ENCODE peak calls at places on chromosomes 4 and X, in four cellular contexts. One of them, this sample, is unnamed.

GRCh38 chr4:30720656-30721352 is 635 bp downstream of the PCDH7 start:
- DNase-seq in non-pigmented ciliary epithelial cell: no peak
- DNase-seq in HT1080: peak
- DNase-seq in uterus: peak
- DNase-seq in this sample: peak

GRCh38 chr4:164753873-164754488 is at the start of gene SMIM31:
- DNase-seq in non-pigmented ciliary epithelial cell: no peak
- DNase-seq in HT1080: no peak
- DNase-seq in uterus: no peak
- DNase-seq in this sample: no peak

GRCh38 chr4:25065451-25065850 is 34.7 kb upstream of the LGI2 start:
- DNase-seq in non-pigmented ciliary epithelial cell: no peak
- DNase-seq in HT1080: no peak
- DNase-seq in uterus: no peak
- DNase-seq in this sample: no peak

GRCh38 chr4:15653864-15654391 is 1.2 kb downstream of the FBXL5 start:
- DNase-seq in non-pigmented ciliary epithelial cell: no peak
- DNase-seq in HT1080: peak
- DNase-seq in uterus: no peak
- DNase-seq in this sample: no peak

GRCh38 chr4:14264437-14264836 is 636.9 kb upstream of the BOD1L1 start:
- DNase-seq in non-pigmented ciliary epithelial cell: no peak
- DNase-seq in HT1080: peak
- DNase-seq in uterus: no peak
- DNase-seq in this sample: no peak

GRCh38 chr4:85084371-85085170 is 118.1 kb upstream of the WDFY3 start:
- DNase-seq in non-pigmented ciliary epithelial cell: peak
- DNase-seq in HT1080: peak
- DNase-seq in uterus: no peak
- DNase-seq in this sample: peak

GRCh38 chr4:69910016-69910782 is 20.7 kb upstream of the CSN1S1 start:
- DNase-seq in non-pigmented ciliary epithelial cell: peak
- DNase-seq in HT1080: no peak
- DNase-seq in uterus: no peak
- DNase-seq in this sample: no peak

GRCh38 chrX:63686878-63687714 is 97.9 kb downstream of the ARHGEF9 start:
- DNase-seq in non-pigmented ciliary epithelial cell: no peak
- DNase-seq in HT1080: peak
- DNase-seq in uterus: no peak
- DNase-seq in this sample: no peak

GRCh38 chr4:3034231-3034630 is 40.1 kb downstream of the HTT-AS start:
- DNase-seq in non-pigmented ciliary epithelial cell: no peak
- DNase-seq in HT1080: no peak
- DNase-seq in uterus: no peak
- DNase-seq in this sample: no peak

GRCh38 chr4:75939890-75940691 is 722 bp downstream of the NAAA start:
- DNase-seq in non-pigmented ciliary epithelial cell: no peak
- DNase-seq in HT1080: no peak
- DNase-seq in uterus: peak
- DNase-seq in this sample: peak

GRCh38 chr4:112321768-112322684 is 24.9 kb downstream of the ALPK1 start:
- DNase-seq in non-pigmented ciliary epithelial cell: no peak
- DNase-seq in HT1080: peak
- DNase-seq in uterus: no peak
- DNase-seq in this sample: peak

GRCh38 chr4:11954093-11954492 is 525.4 kb upstream of the HS3ST1 start:
- DNase-seq in non-pigmented ciliary epithelial cell: peak
- DNase-seq in HT1080: peak
- DNase-seq in uterus: no peak
- DNase-seq in this sample: no peak

GRCh38 chr4:82371398-82371972 is 2.3 kb downstream of the HNRNPD start:
- DNase-seq in non-pigmented ciliary epithelial cell: no peak
- DNase-seq in HT1080: no peak
- DNase-seq in uterus: no peak
- DNase-seq in this sample: no peak

GRCh38 chr4:3318561-3319021 is 25.8 kb downstream of the RGS12 start:
- DNase-seq in non-pigmented ciliary epithelial cell: no peak
- DNase-seq in HT1080: no peak
- DNase-seq in uterus: no peak
- DNase-seq in this sample: no peak

GRCh38 chr4:17065821-17066220 is 167.4 kb upstream of the LDB2 start:
- DNase-seq in non-pigmented ciliary epithelial cell: no peak
- DNase-seq in HT1080: no peak
- DNase-seq in uterus: no peak
- DNase-seq in this sample: no peak

GRCh38 chrX:13898603-13899002 is 81.7 kb upstream of the GPM6B start:
- DNase-seq in non-pigmented ciliary epithelial cell: no peak
- DNase-seq in HT1080: peak
- DNase-seq in uterus: no peak
- DNase-seq in this sample: no peak

GRCh38 chrX:136204571-136204970 is 46.6 kb downstream of the MAP7D3 start:
- DNase-seq in non-pigmented ciliary epithelial cell: no peak
- DNase-seq in HT1080: peak
- DNase-seq in uterus: no peak
- DNase-seq in this sample: no peak

GRCh38 chrX:10761447-10761846 is 141.1 kb upstream of the MID1 start:
- DNase-seq in non-pigmented ciliary epithelial cell: no peak
- DNase-seq in HT1080: no peak
- DNase-seq in uterus: no peak
- DNase-seq in this sample: no peak

GRCh38 chr4:21569638-21570037 is 378.9 kb downstream of the KCNIP4 start:
- DNase-seq in non-pigmented ciliary epithelial cell: no peak
- DNase-seq in HT1080: no peak
- DNase-seq in uterus: no peak
- DNase-seq in this sample: no peak

GRCh38 chr4:124523816-124524215 is 188.7 kb downstream of the ANKRD50 start:
- DNase-seq in non-pigmented ciliary epithelial cell: no peak
- DNase-seq in HT1080: no peak
- DNase-seq in uterus: no peak
- DNase-seq in this sample: no peak

GRCh38 chr4:104457308-104457981 is 37.2 kb downstream of the CXXC4 start:
- DNase-seq in non-pigmented ciliary epithelial cell: no peak
- DNase-seq in HT1080: no peak
- DNase-seq in uterus: no peak
- DNase-seq in this sample: no peak

GRCh38 chrX:2500091-2500680 is 590 bp downstream of the DHRSX start:
- DNase-seq in non-pigmented ciliary epithelial cell: no peak
- DNase-seq in HT1080: peak
- DNase-seq in uterus: no peak
- DNase-seq in this sample: no peak

GRCh38 chr4:150337709-150338108 is 244.2 kb upstream of the MAB21L2 start:
- DNase-seq in non-pigmented ciliary epithelial cell: no peak
- DNase-seq in HT1080: no peak
- DNase-seq in uterus: no peak
- DNase-seq in this sample: no peak

GRCh38 chr4:20395160-20395773 is 143.6 kb downstream of the SLIT2 start:
- DNase-seq in non-pigmented ciliary epithelial cell: no peak
- DNase-seq in HT1080: peak
- DNase-seq in uterus: no peak
- DNase-seq in this sample: no peak

GRCh38 chrX:143781103-143781502 is 60.6 kb upstream of the SPANXN2 start:
- DNase-seq in non-pigmented ciliary epithelial cell: no peak
- DNase-seq in HT1080: peak
- DNase-seq in uterus: no peak
- DNase-seq in this sample: no peak

GRCh38 chr4:8039290-8039689 is 99.6 kb upstream of the AFAP1 start:
- DNase-seq in non-pigmented ciliary epithelial cell: no peak
- DNase-seq in HT1080: no peak
- DNase-seq in uterus: no peak
- DNase-seq in this sample: no peak

GRCh38 chrX:28347526-28347925 is 239.7 kb upstream of the IL1RAPL1 start:
- DNase-seq in non-pigmented ciliary epithelial cell: no peak
- DNase-seq in HT1080: no peak
- DNase-seq in uterus: no peak
- DNase-seq in this sample: no peak

GRCh38 chr4:186948361-186949291 is 225.0 kb upstream of the FAT1 start:
- DNase-seq in non-pigmented ciliary epithelial cell: no peak
- DNase-seq in HT1080: peak
- DNase-seq in uterus: no peak
- DNase-seq in this sample: peak

GRCh38 chrX:17987783-17988182 is 126.7 kb upstream of the RAI2 start:
- DNase-seq in non-pigmented ciliary epithelial cell: no peak
- DNase-seq in HT1080: no peak
- DNase-seq in uterus: no peak
- DNase-seq in this sample: no peak

GRCh38 chrX:74187211-74187610 is 116.8 kb upstream of the ZCCHC13 start:
- DNase-seq in non-pigmented ciliary epithelial cell: no peak
- DNase-seq in HT1080: no peak
- DNase-seq in uterus: no peak
- DNase-seq in this sample: no peak

GRCh38 chrX:119981286-119982070 is 37.9 kb upstream of the NKAP start:
- DNase-seq in non-pigmented ciliary epithelial cell: no peak
- DNase-seq in HT1080: peak
- DNase-seq in uterus: no peak
- DNase-seq in this sample: no peak